ENCODE peak calls at places on chromosomes 5 and 9, in seven cellular contexts. F, H, P, L, A, V and X are unnamed samples.
A peak's percentile ranks its signal among the peaks of the same experiment; 100 is the strongest.

GRCh38 chr5:63022403-63022802 is 443.8 kb downstream of the LRRC70 start:
- DNase-seq in L (no peak), P (no peak), A (no peak), H (no peak), V (no peak), F (no peak), X (no peak)

GRCh38 chr5:135042595-135042994 is 8.6 kb upstream of the PITX1 start:
- DNase-seq in H (no peak), V (no peak), F (no peak), L (no peak), A (no peak), P (no peak), X (no peak)

GRCh38 chr9:124810513-124811355 is 33.8 kb downstream of the OLFML2A start:
- DNase-seq in V (no peak), L (peak; percentile 83), A (no peak), H (peak; percentile 76), P (peak; percentile 77), F (no peak), X (no peak)

GRCh38 chr9:130444565-130445221 is at the start of gene ASS1:
- DNase-seq in L (no peak), A (no peak), P (peak; percentile 78), V (no peak), H (peak; percentile 83), F (no peak), X (peak; percentile 46)

GRCh38 chr5:72226950-72227349 is 93.1 kb downstream of the MRPS27 start:
- DNase-seq in L (no peak), V (no peak), P (no peak), F (no peak), A (no peak), H (no peak), X (no peak)

GRCh38 chr5:156913719-156914370 is 49.2 kb downstream of the TIMD4 start:
- DNase-seq in L (no peak), P (no peak), V (no peak), F (peak; percentile 87), A (no peak), H (peak; percentile 49), X (no peak)

GRCh38 chr5:125317546-125317995 is 571.1 kb upstream of the ZNF608 start:
- DNase-seq in A (no peak), V (no peak), P (no peak), H (peak; percentile 68), L (no peak), F (no peak), X (no peak)

GRCh38 chr5:102283111-102283797 is 12.8 kb downstream of the SLCO4C1 start:
- DNase-seq in A (no peak), P (no peak), L (no peak), F (no peak), H (no peak), V (no peak), X (no peak)

GRCh38 chr9:127129073-127129717 is 6.8 kb upstream of the ANGPTL2 start:
- DNase-seq in F (no peak), L (no peak), A (no peak), P (no peak), H (no peak), V (no peak), X (no peak)

DNA sequence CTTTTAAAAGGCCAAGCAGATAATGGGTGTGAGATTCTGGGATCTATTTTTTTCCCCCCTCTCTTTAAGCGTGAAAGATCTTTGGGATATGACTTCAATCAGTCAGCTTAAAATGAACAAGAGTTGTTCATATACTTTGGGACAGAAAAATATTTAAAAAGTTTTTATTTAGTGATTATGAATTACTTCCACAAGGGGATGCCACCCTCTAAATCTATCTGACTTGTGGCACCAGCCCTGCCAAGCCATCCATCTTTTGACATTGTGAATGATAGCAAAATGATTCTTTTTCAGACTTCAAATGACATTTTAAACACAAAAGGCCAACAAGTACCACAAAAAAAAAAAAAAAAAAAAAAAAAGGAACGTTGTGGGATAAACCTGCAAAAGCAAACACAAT is 111.0 kb upstream of the HMHB1 start:
- DNase-seq in P (no peak), F (no peak), H (no peak), A (no peak), L (no peak), V (no peak), X (no peak)
- TF ChIP-seq CTCF in P (no peak), F (no peak), H (no peak), A (peak; percentile 38), L (peak; percentile 9), V (no peak), X (no peak)

GRCh38 chr9:88531920-88532319 is 3.1 kb upstream of the NXNL2 start:
- DNase-seq in H (peak; percentile 44), V (no peak), A (no peak), P (no peak), F (no peak), L (no peak), X (no peak)

GRCh38 chr9:88530051-88530450 is 4.9 kb upstream of the NXNL2 start:
- DNase-seq in V (no peak), F (no peak), P (peak; percentile 68), H (no peak), A (peak; percentile 81), L (peak; percentile 82), X (no peak)

GRCh38 chr9:88533951-88534455 is 975 bp upstream of the NXNL2 start:
- DNase-seq in F (no peak), L (peak; percentile 28), P (peak; percentile 82), A (no peak), H (peak; percentile 38), V (no peak), X (no peak)

GRCh38 chr9:88534456-88535225 is at the start of gene NXNL2:
- DNase-seq in H (peak; percentile 87), F (no peak), P (peak; percentile 94), L (peak; percentile 67), A (no peak), V (no peak), X (no peak)

GRCh38 chr9:88532320-88532719 is 2.7 kb upstream of the NXNL2 start:
- DNase-seq in L (peak; percentile 58), A (peak; percentile 42), F (no peak), V (no peak), P (peak; percentile 36), H (peak; percentile 85), X (no peak)
- TF ChIP-seq CTCF in L (no peak), A (peak; percentile 36), F (no peak), V (no peak), P (no peak), H (peak; percentile 62), X (no peak)

GRCh38 chr5:27124590-27124989 is 86.2 kb upstream of the CDH9 start:
- DNase-seq in P (no peak), A (no peak), H (peak; percentile 65), V (no peak), L (peak; percentile 36), F (no peak), X (no peak)
- TF ChIP-seq CTCF in P (peak; percentile 29), A (peak; percentile 67), H (peak; percentile 63), V (peak; percentile 46), L (peak; percentile 63), F (no peak), X (no peak)

DNA sequence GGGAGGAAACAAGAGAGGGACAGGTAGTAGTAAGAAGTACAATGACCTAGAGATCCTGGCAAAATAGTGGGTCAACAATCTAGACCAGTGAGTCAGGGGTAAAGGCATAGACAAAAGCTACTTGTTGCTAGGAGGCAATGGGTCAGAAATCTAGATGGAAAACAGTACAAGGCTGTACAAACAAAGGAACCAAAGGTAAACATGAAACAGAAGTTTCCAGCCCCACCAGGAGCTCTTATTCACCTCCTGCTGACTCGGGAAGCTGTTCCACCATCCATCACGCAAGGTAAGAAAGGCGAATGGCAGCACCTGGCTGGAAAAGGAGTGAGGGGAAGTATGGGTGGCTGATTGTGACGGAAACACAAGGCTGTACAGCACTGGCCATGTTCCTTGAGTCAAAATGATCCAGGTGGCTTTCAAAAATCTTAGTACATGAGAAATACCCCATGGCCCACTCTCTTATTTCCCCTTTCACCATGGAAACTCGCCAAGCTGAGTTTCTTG is 70.5 kb upstream of the RAI14 start:
- DNase-seq in F (peak; percentile 54), V (peak; percentile 78), P (peak; percentile 66), L (peak; percentile 73), H (no peak), A (peak; percentile 82), X (no peak)
- TF ChIP-seq CTCF in F (no peak), V (no peak), P (no peak), L (no peak), H (no peak), A (no peak), X (no peak)

GRCh38 chr9:92455217-92455616 is 27.1 kb downstream of the ASPN start:
- DNase-seq in A (no peak), L (no peak), V (no peak), F (peak; percentile 23), H (peak; percentile 8), P (no peak), X (no peak)
- TF ChIP-seq CTCF in A (peak; percentile 51), L (peak; percentile 29), V (peak; percentile 69), F (peak; percentile 26), H (peak; percentile 50), P (peak; percentile 17), X (no peak)

DNA sequence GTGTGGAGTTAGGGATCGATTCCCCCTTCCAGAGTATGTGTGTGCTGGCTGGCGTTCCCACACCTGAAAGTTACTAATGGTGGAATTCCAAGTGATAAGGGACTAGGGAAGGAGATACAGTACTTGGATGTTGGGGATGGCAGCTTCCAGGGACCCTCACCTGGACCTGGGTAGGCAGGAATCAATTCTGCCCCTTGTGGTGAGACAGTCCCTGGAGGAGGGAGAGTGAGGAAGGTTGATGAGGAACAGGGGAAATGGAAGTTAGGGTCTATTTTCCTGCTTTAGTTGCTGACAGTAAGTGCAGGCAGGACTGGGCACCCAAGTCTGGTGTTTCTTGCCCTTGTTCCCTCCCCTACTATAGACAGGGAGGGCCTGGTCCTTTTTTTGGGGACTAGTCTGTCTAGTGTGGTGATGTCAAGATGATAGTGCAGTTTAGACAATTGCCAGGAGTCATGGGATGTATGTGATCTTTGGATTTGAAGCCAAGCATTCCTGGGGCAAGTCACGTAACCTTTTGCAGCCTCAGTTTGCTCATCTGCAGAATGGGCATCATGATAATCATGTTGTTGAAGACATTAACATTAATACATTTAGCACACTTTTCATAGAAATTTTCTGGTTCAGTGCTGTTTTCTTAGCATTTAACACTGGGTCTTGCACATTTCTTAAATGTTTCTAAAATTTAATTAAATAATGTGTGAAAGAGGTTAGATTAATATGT is 51.7 kb downstream of the DAB2IP start:
- DNase-seq in P (no peak), F (no peak), V (no peak), A (no peak), H (no peak), L (no peak), X (no peak)
- TF ChIP-seq CTCF in P (no peak), F (no peak), V (no peak), A (peak; percentile 34), H (peak; percentile 28), L (no peak), X (no peak)

GRCh38 chr5:179817071-179817840 is 3.4 kb upstream of the SQSTM1 start:
- DNase-seq in P (peak; percentile 42), F (no peak), V (no peak), A (no peak), L (no peak), H (peak; percentile 52), X (no peak)
- TF ChIP-seq CTCF in P (no peak), F (no peak), V (no peak), A (no peak), L (no peak), H (peak; percentile 32), X (no peak)

GRCh38 chr9:37410969-37411785 is 11.3 kb upstream of the GRHPR start:
- DNase-seq in H (peak; percentile 36), V (no peak), L (no peak), P (peak; percentile 68), F (peak; percentile 95), A (no peak), X (peak; percentile 46)
- TF ChIP-seq CTCF in H (peak; percentile 44), V (no peak), L (peak; percentile 34), P (peak; percentile 46), F (peak; percentile 74), A (peak; percentile 48), X (no peak)